ENCODE peak calls at places on chromosomes 1 and 21, in six cellular contexts. Z is GDM1; F is Peyer's patch; P is HS-5; J is stimulated activated CD8-positive, alpha-beta memory T cell treated with anti-CD3 and anti-CD28 coated beads, Interleukin-4, amount 100 ng/mL, for 24 hours; H is left ventricle myocardium superior. U is an unnamed sample.
A peak's percentile ranks its signal among the peaks of the same experiment; 100 is the strongest.

GRCh38 chr1:197441990-197442389 is 173.9 kb downstream of the CRB1 start:
- DNase-seq in H (peak; percentile 70), Z (no peak), P (no peak), F (no peak), J (no peak), U (no peak)

GRCh38 chr1:191818198-191818597 is 340.1 kb upstream of the RGS18 start:
- DNase-seq in H (no peak), F (no peak), Z (no peak), J (no peak), P (no peak), U (no peak)

GRCh38 chr1:114549137-114549536 is 32.3 kb downstream of the BCAS2 start:
- DNase-seq in P (no peak), F (no peak), Z (no peak), H (no peak), J (no peak), U (no peak)

GRCh38 chr1:20680269-20680668 is 19.1 kb upstream of the DDOST start:
- DNase-seq in H (no peak), P (no peak), J (no peak), F (no peak), Z (no peak), U (no peak)

GRCh38 chr1:24222008-24222407 is 34.9 kb upstream of the IFNLR1 start:
- DNase-seq in Z (no peak), F (no peak), P (no peak), J (no peak), H (no peak), U (no peak)

GRCh38 chr1:29921741-29922140 is 685.4 kb downstream of the PTPRU start:
- DNase-seq in P (no peak), H (no peak), J (no peak), F (no peak), Z (no peak), U (no peak)

GRCh38 chr1:230140221-230141001 is 73.4 kb downstream of the GALNT2 start:
- DNase-seq in F (no peak), H (peak; percentile 64), Z (no peak), J (no peak), P (no peak), U (no peak)

GRCh38 chr21:16013570-16013969 is 283.8 kb downstream of the USP25 start:
- DNase-seq in P (no peak), J (no peak), H (no peak), Z (no peak), F (no peak), U (no peak)

GRCh38 chr1:204647114-204647804 is 38.3 kb downstream of the LRRN2 start:
- DNase-seq in H (no peak), P (peak; percentile 35), J (no peak), F (no peak), Z (peak; percentile 23), U (peak; percentile 55)

GRCh38 chr1:31723828-31724359 is 20.1 kb upstream of the COL16A1 start:
- DNase-seq in H (peak; percentile 79), Z (peak; percentile 20), P (peak; percentile 53), J (peak; percentile 17), F (no peak), U (no peak)

GRCh38 chr1:2796890-2797740 is 4.4 kb downstream of the TTC34 start:
- DNase-seq in Z (no peak), P (no peak), J (no peak), H (no peak), F (no peak), U (no peak)

U was measured in GM12891.